ENCODE peak calls at places on chromosomes 3 and 15, in six cellular contexts. One of them, this sample, is unnamed.

GRCh38 chr3:140236836-140237476 is 302.0 kb downstream of the CLSTN2 start:
- DNase-seq in neural progenitor cell: no peak
- DNase-seq in tibial artery: no peak
- DNase-seq in cardiac fibroblast: peak
- DNase-seq in RWPE2: no peak
- DNase-seq in right atrium auricular region: no peak
- DNase-seq in this sample: no peak

GRCh38 chr3:11288786-11289637 is 16.8 kb downstream of the ATG7 start:
- DNase-seq in neural progenitor cell: no peak
- DNase-seq in tibial artery: no peak
- DNase-seq in cardiac fibroblast: peak
- DNase-seq in RWPE2: no peak
- DNase-seq in right atrium auricular region: no peak
- DNase-seq in this sample: no peak

GRCh38 chr3:99681512-99681911 is 43.1 kb downstream of the COL8A1 start:
- DNase-seq in neural progenitor cell: no peak
- DNase-seq in tibial artery: no peak
- DNase-seq in cardiac fibroblast: no peak
- DNase-seq in RWPE2: no peak
- DNase-seq in right atrium auricular region: no peak
- DNase-seq in this sample: no peak

GRCh38 chr3:28376424-28376823 is 27.8 kb upstream of the AZI2 start:
- DNase-seq in neural progenitor cell: no peak
- DNase-seq in tibial artery: no peak
- DNase-seq in cardiac fibroblast: peak
- DNase-seq in RWPE2: no peak
- DNase-seq in right atrium auricular region: no peak
- DNase-seq in this sample: no peak

GRCh38 chr3:172512363-172512762 is 10.9 kb downstream of the TNFSF10 start:
- DNase-seq in neural progenitor cell: no peak
- DNase-seq in tibial artery: peak
- DNase-seq in cardiac fibroblast: peak
- DNase-seq in RWPE2: no peak
- DNase-seq in right atrium auricular region: peak
- DNase-seq in this sample: no peak

GRCh38 chr3:172726370-172726769 is 15.5 kb upstream of the NCEH1 start:
- DNase-seq in neural progenitor cell: no peak
- DNase-seq in tibial artery: no peak
- DNase-seq in cardiac fibroblast: no peak
- DNase-seq in RWPE2: no peak
- DNase-seq in right atrium auricular region: no peak
- DNase-seq in this sample: no peak

GRCh38 chr3:133945696-133946095 is 50.0 kb upstream of the RAB6B start:
- DNase-seq in neural progenitor cell: no peak
- DNase-seq in tibial artery: no peak
- DNase-seq in cardiac fibroblast: peak
- DNase-seq in RWPE2: peak
- DNase-seq in right atrium auricular region: no peak
- DNase-seq in this sample: no peak

GRCh38 chr3:139552632-139553335 is 13.2 kb upstream of the RBP1 start:
- DNase-seq in neural progenitor cell: no peak
- DNase-seq in tibial artery: no peak
- DNase-seq in cardiac fibroblast: no peak
- DNase-seq in RWPE2: no peak
- DNase-seq in right atrium auricular region: no peak
- DNase-seq in this sample: no peak

GRCh38 chr15:62844564-62845235 is 197.8 kb upstream of the TPM1 start:
- DNase-seq in neural progenitor cell: no peak
- DNase-seq in tibial artery: no peak
- DNase-seq in cardiac fibroblast: no peak
- DNase-seq in RWPE2: no peak
- DNase-seq in right atrium auricular region: no peak
- DNase-seq in this sample: no peak

GRCh38 chr3:108132727-108133373 is 42.0 kb upstream of the CD47 start:
- DNase-seq in neural progenitor cell: peak
- DNase-seq in tibial artery: no peak
- DNase-seq in cardiac fibroblast: no peak
- DNase-seq in RWPE2: no peak
- DNase-seq in right atrium auricular region: no peak
- DNase-seq in this sample: no peak

GRCh38 chr3:15502616-15503015 is 18.9 kb downstream of the COLQ start:
- DNase-seq in neural progenitor cell: no peak
- DNase-seq in tibial artery: no peak
- DNase-seq in cardiac fibroblast: no peak
- DNase-seq in RWPE2: no peak
- DNase-seq in right atrium auricular region: no peak
- DNase-seq in this sample: no peak

GRCh38 chr3:120648290-120648689 is 33.7 kb downstream of the HGD start:
- DNase-seq in neural progenitor cell: no peak
- DNase-seq in tibial artery: no peak
- DNase-seq in cardiac fibroblast: no peak
- DNase-seq in RWPE2: no peak
- DNase-seq in right atrium auricular region: no peak
- DNase-seq in this sample: no peak

GRCh38 chr3:9168230-9168629 is 81.2 kb downstream of the SRGAP3 start:
- DNase-seq in neural progenitor cell: peak
- DNase-seq in tibial artery: no peak
- DNase-seq in cardiac fibroblast: no peak
- DNase-seq in RWPE2: no peak
- DNase-seq in right atrium auricular region: no peak
- DNase-seq in this sample: no peak

GRCh38 chr15:26807517-26808427 is 34.9 kb upstream of the GABRB3 start:
- DNase-seq in neural progenitor cell: no peak
- DNase-seq in tibial artery: no peak
- DNase-seq in cardiac fibroblast: no peak
- DNase-seq in RWPE2: no peak
- DNase-seq in right atrium auricular region: no peak
- DNase-seq in this sample: no peak

GRCh38 chr3:8749316-8749715 is 15.7 kb downstream of the CAV3 start:
- DNase-seq in neural progenitor cell: no peak
- DNase-seq in tibial artery: peak
- DNase-seq in cardiac fibroblast: no peak
- DNase-seq in RWPE2: no peak
- DNase-seq in right atrium auricular region: no peak
- DNase-seq in this sample: no peak

GRCh38 chr15:80849308-80849707 is 70.1 kb downstream of the CEMIP start:
- DNase-seq in neural progenitor cell: no peak
- DNase-seq in tibial artery: no peak
- DNase-seq in cardiac fibroblast: peak
- DNase-seq in RWPE2: peak
- DNase-seq in right atrium auricular region: no peak
- DNase-seq in this sample: no peak

GRCh38 chr3:66863205-66864135 is 134.6 kb upstream of the KBTBD8 start:
- DNase-seq in neural progenitor cell: no peak
- DNase-seq in tibial artery: no peak
- DNase-seq in cardiac fibroblast: no peak
- DNase-seq in RWPE2: no peak
- DNase-seq in right atrium auricular region: no peak
- DNase-seq in this sample: no peak

GRCh38 chr3:66856555-66856954 is 141.6 kb upstream of the KBTBD8 start:
- DNase-seq in neural progenitor cell: no peak
- DNase-seq in tibial artery: no peak
- DNase-seq in cardiac fibroblast: no peak
- DNase-seq in RWPE2: no peak
- DNase-seq in right atrium auricular region: no peak
- DNase-seq in this sample: no peak

GRCh38 chr3:66854752-66855151 is 143.4 kb upstream of the KBTBD8 start:
- DNase-seq in neural progenitor cell: peak
- DNase-seq in tibial artery: no peak
- DNase-seq in cardiac fibroblast: no peak
- DNase-seq in RWPE2: no peak
- DNase-seq in right atrium auricular region: no peak
- DNase-seq in this sample: no peak

GRCh38 chr3:66860771-66861170 is 137.3 kb upstream of the KBTBD8 start:
- DNase-seq in neural progenitor cell: no peak
- DNase-seq in tibial artery: no peak
- DNase-seq in cardiac fibroblast: no peak
- DNase-seq in RWPE2: no peak
- DNase-seq in right atrium auricular region: no peak
- DNase-seq in this sample: no peak

DNA sequence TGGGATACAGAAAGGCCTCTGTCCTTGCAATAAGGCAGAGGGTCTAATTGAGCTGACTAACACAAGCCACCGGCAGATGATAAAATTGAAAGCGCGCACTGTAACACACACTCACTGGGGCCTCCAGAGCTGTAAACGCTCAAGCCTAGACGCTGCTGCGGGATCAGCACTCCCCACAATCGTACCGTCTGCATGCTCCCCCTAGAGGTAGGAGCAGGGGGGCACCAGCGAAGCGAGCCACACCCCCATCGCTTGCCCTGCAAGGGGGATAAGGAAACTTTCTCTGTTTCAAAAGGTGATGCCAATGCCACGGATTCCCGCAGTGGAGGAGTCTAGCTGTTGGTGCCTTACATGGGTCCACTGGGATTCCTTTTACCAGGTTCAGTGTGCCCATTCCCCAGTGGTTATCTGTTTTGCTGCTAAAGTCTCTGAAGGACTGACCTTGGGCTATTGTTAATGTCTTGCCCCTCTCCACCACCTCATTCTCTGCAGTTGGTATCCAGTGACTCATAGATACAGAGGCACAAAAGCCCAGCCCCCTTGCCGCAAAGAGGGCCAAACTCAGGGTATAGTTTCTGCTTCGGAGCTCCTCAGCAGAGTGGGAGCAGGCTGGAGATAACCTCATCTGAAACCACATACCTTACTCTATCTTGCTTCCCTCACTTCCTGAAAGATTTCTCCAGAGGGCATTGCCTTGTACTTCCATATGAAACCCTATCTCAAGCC is 139.3 kb upstream of the KBTBD8 start:
- DNase-seq in neural progenitor cell: peak
- DNase-seq in tibial artery: no peak
- DNase-seq in cardiac fibroblast: no peak
- DNase-seq in RWPE2: no peak
- DNase-seq in right atrium auricular region: no peak
- DNase-seq in this sample: no peak
- TF ChIP-seq CTCF in neural progenitor cell: peak
- TF ChIP-seq CTCF in tibial artery: no peak
- TF ChIP-seq CTCF in cardiac fibroblast: no peak
- TF ChIP-seq CTCF in RWPE2: no peak
- TF ChIP-seq CTCF in right atrium auricular region: no peak
- TF ChIP-seq CTCF in this sample: peak

GRCh38 chr15:90887037-90887481 is 2.8 kb downstream of the FES start:
- DNase-seq in neural progenitor cell: no peak
- DNase-seq in tibial artery: peak
- DNase-seq in cardiac fibroblast: no peak
- DNase-seq in RWPE2: no peak
- DNase-seq in right atrium auricular region: no peak
- DNase-seq in this sample: no peak

GRCh38 chr15:90885432-90886290 is 1.4 kb downstream of the FES start:
- DNase-seq in neural progenitor cell: peak
- DNase-seq in tibial artery: peak
- DNase-seq in cardiac fibroblast: peak
- DNase-seq in RWPE2: no peak
- DNase-seq in right atrium auricular region: peak
- DNase-seq in this sample: peak

GRCh38 chr15:90884719-90885431 is 571 bp downstream of the FES start:
- DNase-seq in neural progenitor cell: no peak
- DNase-seq in tibial artery: peak
- DNase-seq in cardiac fibroblast: no peak
- DNase-seq in RWPE2: no peak
- DNase-seq in right atrium auricular region: no peak
- DNase-seq in this sample: no peak

GRCh38 chr15:90883971-90884718 is at the start of gene FES:
- DNase-seq in neural progenitor cell: peak
- DNase-seq in tibial artery: peak
- DNase-seq in cardiac fibroblast: peak
- DNase-seq in RWPE2: peak
- DNase-seq in right atrium auricular region: no peak
- DNase-seq in this sample: no peak

DNA sequence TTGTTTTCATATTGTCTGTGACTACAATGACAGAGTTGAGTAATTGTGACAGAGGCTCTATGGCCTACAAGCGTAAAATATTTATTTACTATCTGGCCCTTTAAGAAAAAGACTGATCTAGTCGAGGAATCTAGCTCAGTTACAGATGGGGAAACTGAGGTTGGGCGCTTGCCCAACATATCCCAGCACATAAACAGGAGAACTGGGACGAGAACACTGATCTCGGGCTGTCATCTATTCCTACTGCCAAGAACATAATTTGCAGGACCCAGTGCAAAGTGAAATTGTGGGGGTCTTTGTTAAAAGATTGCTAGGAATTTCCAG is 1.9 kb downstream of the FES start:
- DNase-seq in neural progenitor cell: no peak
- DNase-seq in tibial artery: no peak
- DNase-seq in cardiac fibroblast: no peak
- DNase-seq in RWPE2: no peak
- DNase-seq in right atrium auricular region: no peak
- DNase-seq in this sample: no peak
- TF ChIP-seq CTCF in neural progenitor cell: no peak
- TF ChIP-seq CTCF in tibial artery: no peak
- TF ChIP-seq CTCF in cardiac fibroblast: no peak
- TF ChIP-seq CTCF in RWPE2: peak
- TF ChIP-seq CTCF in right atrium auricular region: no peak
- TF ChIP-seq CTCF in this sample: peak

DNA sequence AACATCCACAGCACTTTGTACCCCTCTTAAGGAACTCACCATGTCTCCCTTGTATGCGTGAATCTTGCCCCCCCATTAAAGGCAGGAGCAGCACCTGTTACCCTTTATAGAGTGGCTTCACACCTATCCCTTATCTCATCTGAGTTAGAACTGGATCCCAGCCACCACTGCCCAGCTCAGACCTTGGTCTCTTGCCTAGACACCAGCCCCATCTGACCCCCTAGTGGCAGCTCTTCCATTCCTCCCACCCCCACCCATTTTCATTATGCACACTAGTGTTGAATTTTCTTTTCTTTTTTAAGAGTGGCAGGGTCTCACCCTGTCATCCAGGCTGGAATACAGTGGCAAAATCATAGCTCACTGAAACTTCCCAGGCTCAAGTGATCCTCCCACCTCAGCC is 3.2 kb upstream of the ZFYVE19 start:
- DNase-seq in neural progenitor cell: no peak
- DNase-seq in tibial artery: no peak
- DNase-seq in cardiac fibroblast: no peak
- DNase-seq in RWPE2: no peak
- DNase-seq in right atrium auricular region: no peak
- DNase-seq in this sample: no peak
- TF ChIP-seq CTCF in neural progenitor cell: no peak
- TF ChIP-seq CTCF in tibial artery: no peak
- TF ChIP-seq CTCF in cardiac fibroblast: no peak
- TF ChIP-seq CTCF in RWPE2: peak
- TF ChIP-seq CTCF in right atrium auricular region: no peak
- TF ChIP-seq CTCF in this sample: no peak

GRCh38 chr3:171005648-171006047 is 20.9 kb downstream of the SLC2A2 start:
- DNase-seq in neural progenitor cell: no peak
- DNase-seq in tibial artery: no peak
- DNase-seq in cardiac fibroblast: peak
- DNase-seq in RWPE2: no peak
- DNase-seq in right atrium auricular region: no peak
- DNase-seq in this sample: no peak

GRCh38 chr3:170999737-171000242 is 26.7 kb downstream of the SLC2A2 start:
- DNase-seq in neural progenitor cell: no peak
- DNase-seq in tibial artery: no peak
- DNase-seq in cardiac fibroblast: peak
- DNase-seq in RWPE2: no peak
- DNase-seq in right atrium auricular region: no peak
- DNase-seq in this sample: no peak

GRCh38 chr3:171000281-171000680 is 26.2 kb downstream of the SLC2A2 start:
- DNase-seq in neural progenitor cell: no peak
- DNase-seq in tibial artery: no peak
- DNase-seq in cardiac fibroblast: peak
- DNase-seq in RWPE2: no peak
- DNase-seq in right atrium auricular region: no peak
- DNase-seq in this sample: no peak

GRCh38 chr3:171001250-171001893 is 25.1 kb downstream of the SLC2A2 start:
- DNase-seq in neural progenitor cell: no peak
- DNase-seq in tibial artery: no peak
- DNase-seq in cardiac fibroblast: no peak
- DNase-seq in RWPE2: no peak
- DNase-seq in right atrium auricular region: no peak
- DNase-seq in this sample: no peak

GRCh38 chr3:171001957-171002694 is 24.4 kb downstream of the SLC2A2 start:
- DNase-seq in neural progenitor cell: no peak
- DNase-seq in tibial artery: no peak
- DNase-seq in cardiac fibroblast: peak
- DNase-seq in RWPE2: no peak
- DNase-seq in right atrium auricular region: no peak
- DNase-seq in this sample: no peak
- TF ChIP-seq CTCF in neural progenitor cell: no peak
- TF ChIP-seq CTCF in tibial artery: no peak
- TF ChIP-seq CTCF in cardiac fibroblast: no peak
- TF ChIP-seq CTCF in RWPE2: no peak
- TF ChIP-seq CTCF in right atrium auricular region: no peak
- TF ChIP-seq CTCF in this sample: no peak